ENCODE peak calls at places on chromosomes 11 and 22, in nine cellular contexts. One of them, this sample, is unnamed.

GRCh38 chr11:69433741-69434140 is 47.7 kb upstream of the LINC01488 start:
- DNase-seq in lower leg skin: no peak
- DNase-seq in heart left ventricle: peak; percentile 23
- DNase-seq in A549: no peak
- DNase-seq in stomach: no peak
- DNase-seq in sigmoid colon: no peak
- DNase-seq in IMR-90: no peak
- DNase-seq in HepG2: no peak
- DNase-seq in uterus: no peak
- DNase-seq in this sample: no peak

GRCh38 chr11:6414874-6415328 is 4.0 kb downstream of the APBB1 start:
- DNase-seq in IMR-90: no peak
- DNase-seq in lower leg skin: no peak
- DNase-seq in HepG2: no peak
- DNase-seq in heart left ventricle: no peak
- DNase-seq in stomach: no peak
- DNase-seq in uterus: no peak
- DNase-seq in sigmoid colon: no peak
- DNase-seq in A549: no peak
- DNase-seq in this sample: no peak

GRCh38 chr11:295351-296205 is 3.7 kb downstream of the IFITM5 start:
- DNase-seq in lower leg skin: no peak
- DNase-seq in IMR-90: no peak
- DNase-seq in heart left ventricle: peak; percentile 50
- DNase-seq in HepG2: no peak
- DNase-seq in stomach: no peak
- DNase-seq in uterus: no peak
- DNase-seq in A549: no peak
- DNase-seq in sigmoid colon: peak; percentile 59
- DNase-seq in this sample: no peak

GRCh38 chr11:64152841-64153691 is 12.8 kb downstream of the MACROD1 start:
- DNase-seq in IMR-90: peak; percentile 20
- DNase-seq in A549: peak; percentile 94
- DNase-seq in HepG2: peak; percentile 15
- DNase-seq in stomach: peak; percentile 72
- DNase-seq in uterus: peak; percentile 69
- DNase-seq in sigmoid colon: peak; percentile 81
- DNase-seq in heart left ventricle: peak; percentile 86
- DNase-seq in lower leg skin: no peak
- DNase-seq in this sample: peak; percentile 94

GRCh38 chr11:11119917-11120316 is 233.1 kb downstream of the CSNK2A3 start:
- DNase-seq in lower leg skin: no peak
- DNase-seq in heart left ventricle: no peak
- DNase-seq in stomach: no peak
- DNase-seq in IMR-90: no peak
- DNase-seq in HepG2: no peak
- DNase-seq in sigmoid colon: no peak
- DNase-seq in uterus: no peak
- DNase-seq in A549: no peak
- DNase-seq in this sample: no peak

GRCh38 chr11:92245700-92246270 is 21.2 kb downstream of the FAT3 start:
- DNase-seq in A549: no peak
- DNase-seq in IMR-90: no peak
- DNase-seq in stomach: no peak
- DNase-seq in heart left ventricle: no peak
- DNase-seq in lower leg skin: no peak
- DNase-seq in sigmoid colon: no peak
- DNase-seq in HepG2: no peak
- DNase-seq in uterus: no peak
- DNase-seq in this sample: no peak

GRCh38 chr11:12359761-12360160 is 17.6 kb upstream of the PARVA start:
- DNase-seq in IMR-90: peak; percentile 84
- DNase-seq in sigmoid colon: no peak
- DNase-seq in HepG2: no peak
- DNase-seq in A549: no peak
- DNase-seq in uterus: no peak
- DNase-seq in heart left ventricle: no peak
- DNase-seq in lower leg skin: no peak
- DNase-seq in stomach: no peak
- DNase-seq in this sample: no peak

GRCh38 chr22:31095637-31096249 is 11.6 kb downstream of the SELENOM start:
- DNase-seq in heart left ventricle: no peak
- DNase-seq in uterus: no peak
- DNase-seq in HepG2: no peak
- DNase-seq in sigmoid colon: no peak
- DNase-seq in stomach: no peak
- DNase-seq in A549: no peak
- DNase-seq in lower leg skin: no peak
- DNase-seq in IMR-90: no peak
- DNase-seq in this sample: no peak

GRCh38 chr22:19988331-19988808 is 28.3 kb downstream of the ARVCF start:
- DNase-seq in heart left ventricle: peak; percentile 64
- DNase-seq in stomach: no peak
- DNase-seq in IMR-90: no peak
- DNase-seq in sigmoid colon: no peak
- DNase-seq in A549: no peak
- DNase-seq in HepG2: no peak
- DNase-seq in uterus: no peak
- DNase-seq in lower leg skin: no peak
- DNase-seq in this sample: no peak

GRCh38 chr22:19987394-19988306 is 29.0 kb downstream of the ARVCF start:
- DNase-seq in stomach: no peak
- DNase-seq in IMR-90: no peak
- DNase-seq in HepG2: no peak
- DNase-seq in A549: no peak
- DNase-seq in sigmoid colon: no peak
- DNase-seq in lower leg skin: no peak
- DNase-seq in heart left ventricle: peak; percentile 49
- DNase-seq in uterus: no peak
- DNase-seq in this sample: no peak

GRCh38 chr22:19984851-19985811 is 31.5 kb downstream of the ARVCF start:
- DNase-seq in lower leg skin: no peak
- DNase-seq in IMR-90: no peak
- DNase-seq in sigmoid colon: no peak
- DNase-seq in HepG2: no peak
- DNase-seq in uterus: no peak
- DNase-seq in heart left ventricle: peak; percentile 43
- DNase-seq in stomach: no peak
- DNase-seq in A549: no peak
- DNase-seq in this sample: no peak

GRCh38 chr22:19986011-19986409 is 30.6 kb downstream of the ARVCF start:
- DNase-seq in uterus: no peak
- DNase-seq in IMR-90: no peak
- DNase-seq in sigmoid colon: no peak
- DNase-seq in stomach: no peak
- DNase-seq in lower leg skin: no peak
- DNase-seq in heart left ventricle: no peak
- DNase-seq in HepG2: no peak
- DNase-seq in A549: no peak
- DNase-seq in this sample: no peak

GRCh38 chr22:19986410-19987341 is 29.9 kb downstream of the ARVCF start:
- DNase-seq in IMR-90: peak; percentile 61
- DNase-seq in sigmoid colon: peak; percentile 89
- DNase-seq in A549: peak; percentile 70
- DNase-seq in uterus: peak; percentile 78
- DNase-seq in heart left ventricle: peak; percentile 93
- DNase-seq in stomach: peak; percentile 79
- DNase-seq in HepG2: peak; percentile 42
- DNase-seq in lower leg skin: no peak
- DNase-seq in this sample: peak; percentile 75
- TF ChIP-seq POLR2A in IMR-90: peak; percentile 61
- TF ChIP-seq POLR2A in sigmoid colon: peak; percentile 70
- TF ChIP-seq POLR2A in A549: no peak
- TF ChIP-seq POLR2A in uterus: peak; percentile 52
- TF ChIP-seq POLR2A in heart left ventricle: peak; percentile 95
- TF ChIP-seq POLR2A in stomach: no peak
- TF ChIP-seq POLR2A in HepG2: no peak
- TF ChIP-seq POLR2A in lower leg skin: no peak
- TF ChIP-seq POLR2A in this sample: peak; percentile 18

GRCh38 chr11:1990872-1991578 is 6.6 kb downstream of the H19 start:
- DNase-seq in IMR-90: no peak
- DNase-seq in heart left ventricle: no peak
- DNase-seq in A549: no peak
- DNase-seq in stomach: no peak
- DNase-seq in sigmoid colon: no peak
- DNase-seq in HepG2: no peak
- DNase-seq in lower leg skin: no peak
- DNase-seq in uterus: no peak
- DNase-seq in this sample: no peak

GRCh38 chr11:1992111-1992510 is 5.5 kb downstream of the H19 start:
- DNase-seq in sigmoid colon: peak; percentile 44
- DNase-seq in stomach: no peak
- DNase-seq in uterus: no peak
- DNase-seq in heart left ventricle: peak; percentile 33
- DNase-seq in A549: no peak
- DNase-seq in lower leg skin: no peak
- DNase-seq in HepG2: no peak
- DNase-seq in IMR-90: no peak
- DNase-seq in this sample: no peak

GRCh38 chr11:1987024-1987423 is 10.6 kb downstream of the H19 start:
- DNase-seq in IMR-90: no peak
- DNase-seq in HepG2: no peak
- DNase-seq in uterus: no peak
- DNase-seq in stomach: no peak
- DNase-seq in heart left ventricle: no peak
- DNase-seq in A549: no peak
- DNase-seq in sigmoid colon: no peak
- DNase-seq in lower leg skin: no peak
- DNase-seq in this sample: no peak

GRCh38 chr11:1988174-1988573 is 9.5 kb downstream of the H19 start:
- DNase-seq in A549: no peak
- DNase-seq in IMR-90: no peak
- DNase-seq in stomach: no peak
- DNase-seq in heart left ventricle: no peak
- DNase-seq in sigmoid colon: no peak
- DNase-seq in HepG2: no peak
- DNase-seq in uterus: no peak
- DNase-seq in lower leg skin: no peak
- DNase-seq in this sample: no peak

DNA sequence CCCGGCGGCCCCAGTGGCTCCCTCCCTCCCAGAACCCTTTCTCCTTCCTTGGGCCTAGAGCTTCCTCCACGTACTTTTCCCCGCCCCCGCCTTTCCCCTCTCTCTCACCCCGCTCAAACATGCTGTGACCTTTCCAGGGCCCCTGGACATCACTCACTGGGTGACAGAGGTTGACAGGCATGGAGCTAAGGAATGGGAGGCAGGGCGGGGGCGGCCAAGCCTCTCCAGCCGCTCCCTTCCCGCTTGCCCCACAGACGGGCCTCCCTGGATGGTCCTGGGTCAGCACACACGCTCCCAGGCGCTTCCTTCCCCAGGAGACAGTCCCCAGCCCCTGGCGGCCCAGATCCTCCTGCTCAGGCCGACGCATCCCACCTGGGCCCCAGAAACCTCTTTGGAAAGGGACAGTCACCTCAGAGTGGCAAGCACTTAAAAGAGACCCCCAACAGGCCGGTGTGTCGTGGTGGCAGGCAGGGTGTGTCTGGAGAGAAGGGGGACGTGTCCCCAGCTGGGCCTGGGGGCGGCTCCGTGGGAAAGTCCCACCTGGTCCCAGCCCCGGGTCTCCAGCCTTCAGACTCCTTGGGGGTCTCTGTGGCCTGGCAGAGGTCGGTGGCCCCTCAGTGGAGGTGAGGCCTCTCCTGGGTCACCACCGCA is 8.8 kb downstream of the H19 start:
- DNase-seq in heart left ventricle: peak; percentile 52
- DNase-seq in lower leg skin: no peak
- DNase-seq in uterus: no peak
- DNase-seq in IMR-90: no peak
- DNase-seq in HepG2: peak; percentile 78
- DNase-seq in sigmoid colon: peak; percentile 50
- DNase-seq in stomach: no peak
- DNase-seq in A549: no peak
- DNase-seq in this sample: no peak
- TF ChIP-seq POLR2A in heart left ventricle: no peak
- TF ChIP-seq POLR2A in lower leg skin: no peak
- TF ChIP-seq POLR2A in uterus: no peak
- TF ChIP-seq POLR2A in IMR-90: no peak
- TF ChIP-seq POLR2A in HepG2: peak; percentile 60
- TF ChIP-seq POLR2A in sigmoid colon: no peak
- TF ChIP-seq POLR2A in stomach: no peak
- TF ChIP-seq POLR2A in A549: no peak
- TF ChIP-seq POLR2A in this sample: no peak

GRCh38 chr11:34926831-34927132 is 10.4 kb downstream of the PDHX start:
- DNase-seq in stomach: no peak
- DNase-seq in A549: no peak
- DNase-seq in HepG2: no peak
- DNase-seq in uterus: no peak
- DNase-seq in sigmoid colon: no peak
- DNase-seq in heart left ventricle: no peak
- DNase-seq in lower leg skin: no peak
- DNase-seq in IMR-90: peak; percentile 76
- DNase-seq in this sample: no peak

GRCh38 chr11:34929794-34930763 is 13.7 kb downstream of the PDHX start:
- DNase-seq in stomach: peak; percentile 78
- DNase-seq in A549: no peak
- DNase-seq in heart left ventricle: no peak
- DNase-seq in HepG2: peak; percentile 97
- DNase-seq in sigmoid colon: no peak
- DNase-seq in IMR-90: no peak
- DNase-seq in lower leg skin: no peak
- DNase-seq in uterus: no peak
- DNase-seq in this sample: no peak

GRCh38 chr11:34926101-34926830 is 9.8 kb downstream of the PDHX start:
- DNase-seq in sigmoid colon: no peak
- DNase-seq in lower leg skin: no peak
- DNase-seq in IMR-90: peak; percentile 62
- DNase-seq in uterus: no peak
- DNase-seq in HepG2: peak; percentile 47
- DNase-seq in heart left ventricle: no peak
- DNase-seq in stomach: no peak
- DNase-seq in A549: no peak
- DNase-seq in this sample: no peak

GRCh38 chr11:34928960-34929680 is 12.7 kb downstream of the PDHX start:
- DNase-seq in heart left ventricle: no peak
- DNase-seq in IMR-90: no peak
- DNase-seq in stomach: no peak
- DNase-seq in A549: no peak
- DNase-seq in lower leg skin: no peak
- DNase-seq in HepG2: no peak
- DNase-seq in uterus: no peak
- DNase-seq in sigmoid colon: no peak
- DNase-seq in this sample: no peak

DNA sequence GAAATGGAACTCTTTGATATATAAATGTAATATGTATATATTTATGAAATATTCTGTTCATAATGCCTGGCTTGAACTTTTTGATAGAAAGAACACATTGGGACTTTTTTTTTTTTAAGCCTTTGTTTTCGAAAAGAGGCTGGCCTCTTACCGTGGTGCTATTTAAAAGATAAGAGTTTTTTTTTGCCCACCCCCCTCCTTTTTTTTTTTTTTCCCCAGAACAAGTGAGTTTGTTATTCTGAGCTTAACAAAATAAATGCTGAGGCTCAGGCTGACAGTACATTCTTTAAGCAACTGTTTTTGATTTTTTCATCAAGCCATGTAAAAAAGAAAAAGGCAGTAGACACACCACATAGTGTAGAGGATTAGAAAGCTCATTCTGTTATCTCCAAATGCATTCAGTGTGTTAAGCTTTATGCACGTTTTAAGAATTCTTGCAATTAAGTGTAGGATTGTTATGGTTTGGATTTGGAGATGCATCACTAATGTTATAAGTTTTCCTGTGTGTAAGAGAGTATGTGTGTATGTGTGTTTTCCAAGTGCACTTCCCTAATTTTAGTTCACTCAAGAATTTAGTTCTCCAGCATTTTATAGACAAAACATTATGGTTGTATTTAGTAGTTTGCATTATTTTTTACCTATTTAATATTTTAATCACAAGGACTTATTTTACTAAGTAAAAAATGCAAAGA is 12.0 kb downstream of the PDHX start:
- DNase-seq in IMR-90: peak; percentile 31
- DNase-seq in sigmoid colon: no peak
- DNase-seq in HepG2: no peak
- DNase-seq in A549: no peak
- DNase-seq in heart left ventricle: no peak
- DNase-seq in uterus: no peak
- DNase-seq in stomach: no peak
- DNase-seq in lower leg skin: no peak
- DNase-seq in this sample: no peak
- TF ChIP-seq POLR2A in IMR-90: no peak
- TF ChIP-seq POLR2A in sigmoid colon: no peak
- TF ChIP-seq POLR2A in HepG2: no peak
- TF ChIP-seq POLR2A in A549: no peak
- TF ChIP-seq POLR2A in heart left ventricle: no peak
- TF ChIP-seq POLR2A in uterus: no peak
- TF ChIP-seq POLR2A in stomach: no peak
- TF ChIP-seq POLR2A in lower leg skin: no peak
- TF ChIP-seq POLR2A in this sample: no peak

GRCh38 chr11:57640068-57640800 is 9.5 kb downstream of the YPEL4 start:
- DNase-seq in A549: no peak
- DNase-seq in stomach: no peak
- DNase-seq in heart left ventricle: no peak
- DNase-seq in lower leg skin: no peak
- DNase-seq in uterus: no peak
- DNase-seq in sigmoid colon: no peak
- DNase-seq in HepG2: no peak
- DNase-seq in IMR-90: no peak
- DNase-seq in this sample: no peak

GRCh38 chr11:57637626-57638004 is 12.1 kb downstream of the YPEL4 start:
- DNase-seq in lower leg skin: no peak
- DNase-seq in HepG2: no peak
- DNase-seq in heart left ventricle: no peak
- DNase-seq in A549: no peak
- DNase-seq in sigmoid colon: no peak
- DNase-seq in uterus: peak; percentile 31
- DNase-seq in IMR-90: no peak
- DNase-seq in stomach: no peak
- DNase-seq in this sample: no peak

GRCh38 chr11:57639321-57640067 is 10.2 kb downstream of the YPEL4 start:
- DNase-seq in lower leg skin: no peak
- DNase-seq in A549: no peak
- DNase-seq in heart left ventricle: no peak
- DNase-seq in IMR-90: peak; percentile 57
- DNase-seq in HepG2: peak; percentile 58
- DNase-seq in stomach: no peak
- DNase-seq in sigmoid colon: no peak
- DNase-seq in uterus: peak; percentile 29
- DNase-seq in this sample: no peak

GRCh38 chr11:57638811-57639320 is 10.8 kb downstream of the YPEL4 start:
- DNase-seq in stomach: no peak
- DNase-seq in lower leg skin: no peak
- DNase-seq in HepG2: no peak
- DNase-seq in IMR-90: no peak
- DNase-seq in sigmoid colon: no peak
- DNase-seq in heart left ventricle: no peak
- DNase-seq in uterus: no peak
- DNase-seq in A549: no peak
- DNase-seq in this sample: no peak

DNA sequence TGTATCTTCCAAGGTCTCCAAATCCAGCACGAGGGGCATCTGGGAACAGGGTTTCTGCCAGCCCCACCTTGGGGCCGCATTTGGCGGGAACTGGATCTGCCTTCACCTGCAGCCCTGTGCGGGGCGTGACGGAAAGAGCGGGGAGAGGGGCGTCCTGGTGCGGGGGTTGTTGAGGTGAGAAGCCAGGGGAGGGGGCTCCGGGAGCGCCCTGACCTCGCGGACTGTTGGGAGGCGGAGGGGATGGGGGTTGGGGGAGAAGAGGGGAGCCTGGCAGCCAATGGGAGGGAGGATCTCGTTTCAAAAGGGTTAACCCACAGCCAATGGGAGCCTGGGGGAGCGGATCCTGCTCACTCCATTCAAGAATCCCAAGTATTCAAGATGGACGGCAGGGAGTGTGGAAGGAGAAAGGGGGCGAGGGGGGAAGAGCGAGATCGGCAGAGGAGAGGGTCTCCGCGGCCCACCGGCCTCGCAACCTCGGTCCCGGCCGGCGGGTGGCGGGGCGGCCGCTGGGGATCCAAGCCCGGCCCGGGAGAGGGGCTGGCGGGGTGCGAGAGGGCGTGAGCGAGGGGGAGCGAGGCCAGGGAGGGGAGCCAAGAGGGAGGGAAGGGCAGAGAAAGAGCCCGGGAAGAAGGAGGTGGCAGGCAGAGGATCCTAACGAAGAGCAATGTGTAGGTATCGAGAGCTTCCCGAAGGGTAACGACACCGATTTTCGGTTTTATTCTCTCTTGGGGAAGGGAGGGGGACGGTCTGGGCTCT is 11.5 kb downstream of the YPEL4 start:
- DNase-seq in sigmoid colon: peak; percentile 92
- DNase-seq in HepG2: peak; percentile 55
- DNase-seq in lower leg skin: no peak
- DNase-seq in IMR-90: peak; percentile 84
- DNase-seq in heart left ventricle: peak; percentile 78
- DNase-seq in uterus: peak; percentile 82
- DNase-seq in A549: peak; percentile 99
- DNase-seq in stomach: peak; percentile 36
- DNase-seq in this sample: peak; percentile 95
- TF ChIP-seq POLR2A in sigmoid colon: no peak
- TF ChIP-seq POLR2A in HepG2: no peak
- TF ChIP-seq POLR2A in lower leg skin: no peak
- TF ChIP-seq POLR2A in IMR-90: peak; percentile 36
- TF ChIP-seq POLR2A in heart left ventricle: no peak
- TF ChIP-seq POLR2A in uterus: peak; percentile 30
- TF ChIP-seq POLR2A in A549: peak; percentile 63
- TF ChIP-seq POLR2A in stomach: no peak
- TF ChIP-seq POLR2A in this sample: peak; percentile 74